ENCODE peak calls at places on chromosomes 11 and 22, in eight cellular contexts. N, H, Y, P, U, S, K and O are unnamed samples.

GRCh38 chr22:28246392-28246791 is 327.3 kb upstream of the PITPNB start:
- DNase-seq in U (no peak), H (no peak), P (no peak), Y (no peak), N (no peak), K (no peak), S (no peak), O (no peak)

GRCh38 chr22:44429941-44430587 is 68.0 kb downstream of the RTL6 start:
- DNase-seq in K (no peak), H (no peak), S (no peak), P (no peak), U (no peak), Y (no peak), N (no peak), O (no peak)

GRCh38 chr11:124784051-124784450 is 16.2 kb downstream of the MSANTD2 start:
- DNase-seq in U (no peak), K (no peak), S (no peak), H (no peak), Y (no peak), N (no peak), P (no peak), O (no peak)

GRCh38 chr11:69080361-69080973 is 31.7 kb downstream of the TPCN2 start:
- DNase-seq in H (peak; percentile 88), N (no peak), K (no peak), P (no peak), Y (no peak), S (peak; percentile 82), U (no peak), O (no peak)

GRCh38 chr11:10891321-10891720 is 33.5 kb upstream of the ZBED5 start:
- DNase-seq in K (no peak), Y (no peak), P (no peak), U (no peak), N (no peak), S (no peak), H (no peak), O (no peak)

GRCh38 chr11:133052537-133052936 is 479.8 kb downstream of the OPCML start:
- DNase-seq in H (no peak), K (no peak), N (no peak), U (no peak), Y (no peak), S (no peak), P (no peak), O (no peak)

GRCh38 chr11:4511846-4512245 is 29.4 kb downstream of the OR52K1 start:
- DNase-seq in S (no peak), Y (no peak), U (no peak), H (no peak), P (no peak), N (no peak), K (no peak), O (no peak)

GRCh38 chr22:27715078-27715477 is 86.5 kb downstream of the MN1 start:
- DNase-seq in K (no peak), P (peak; percentile 81), U (no peak), N (no peak), Y (peak; percentile 80), H (no peak), S (no peak), O (no peak)

GRCh38 chr11:88157401-88157800 is 17.8 kb downstream of the RAB38 start:
- DNase-seq in S (no peak), P (no peak), U (no peak), N (no peak), K (no peak), H (no peak), Y (no peak), O (no peak)

GRCh38 chr11:72573380-72573949 is 100.8 kb downstream of the PDE2A start:
- DNase-seq in U (peak; percentile 46), K (no peak), H (peak; percentile 36), N (no peak), P (no peak), S (peak; percentile 54), Y (peak; percentile 78), O (no peak)

GRCh38 chr11:74050465-74050864 is 41.6 kb upstream of the UCP3 start:
- DNase-seq in N (no peak), S (no peak), H (no peak), K (no peak), U (no peak), Y (no peak), P (no peak), O (no peak)

GRCh38 chr11:124611016-124611571 is at the start of gene PANX3:
- DNase-seq in K (no peak), U (no peak), P (no peak), N (no peak), Y (no peak), S (no peak), H (no peak), O (no peak)

GRCh38 chr11:17552041-17552355 is 4.9 kb downstream of the OTOG start:
- DNase-seq in Y (no peak), U (no peak), H (no peak), N (no peak), S (no peak), K (no peak), P (no peak), O (no peak)

DNA sequence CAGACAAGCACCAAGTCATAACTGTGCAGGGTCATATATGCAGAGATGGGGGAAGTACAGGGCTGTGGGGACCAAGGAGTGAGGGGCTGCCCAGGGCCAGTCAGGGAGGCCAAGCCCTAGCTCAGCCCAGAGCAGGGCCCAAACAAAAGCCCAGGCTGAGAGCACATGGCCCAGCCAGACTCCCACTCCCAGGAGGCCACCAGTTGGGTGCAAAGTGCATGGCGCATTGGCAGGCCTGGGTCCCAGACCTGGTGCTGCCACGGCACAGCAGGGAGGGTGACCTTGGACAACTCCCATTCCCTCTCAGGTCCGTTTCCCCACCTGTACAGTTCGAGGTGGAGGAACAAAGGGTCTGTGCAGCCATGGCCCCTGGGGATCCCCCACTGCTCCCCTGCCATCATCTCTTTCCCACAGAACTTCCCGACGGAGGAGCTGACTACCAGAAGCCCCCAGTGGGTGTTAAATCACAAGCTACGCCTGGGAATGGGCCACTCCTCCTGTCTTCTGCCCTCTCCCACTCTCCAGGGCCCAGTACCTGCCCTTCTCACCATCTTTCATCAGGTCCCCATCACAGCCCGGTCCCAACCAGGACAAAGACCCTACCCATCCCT is 608 bp downstream of the NIPSNAP1 start:
- DNase-seq in K (no peak), U (no peak), Y (peak; percentile 22), S (no peak), H (peak; percentile 4), N (no peak), P (no peak), O (no peak)
- H3K4me1 ChIP-seq in K (no peaks in the 10 kb centered on the region), U (peaks cover 5% of the 10 kb centered on the region), Y (peaks cover 15% of the 10 kb centered on the region), S (peaks cover 17% of the 10 kb centered on the region), H (peaks cover 8% of the 10 kb centered on the region), N (peaks cover 15% of the 10 kb centered on the region), P (no peaks in the 10 kb centered on the region), O (no peaks in the 10 kb centered on the region)

DNA sequence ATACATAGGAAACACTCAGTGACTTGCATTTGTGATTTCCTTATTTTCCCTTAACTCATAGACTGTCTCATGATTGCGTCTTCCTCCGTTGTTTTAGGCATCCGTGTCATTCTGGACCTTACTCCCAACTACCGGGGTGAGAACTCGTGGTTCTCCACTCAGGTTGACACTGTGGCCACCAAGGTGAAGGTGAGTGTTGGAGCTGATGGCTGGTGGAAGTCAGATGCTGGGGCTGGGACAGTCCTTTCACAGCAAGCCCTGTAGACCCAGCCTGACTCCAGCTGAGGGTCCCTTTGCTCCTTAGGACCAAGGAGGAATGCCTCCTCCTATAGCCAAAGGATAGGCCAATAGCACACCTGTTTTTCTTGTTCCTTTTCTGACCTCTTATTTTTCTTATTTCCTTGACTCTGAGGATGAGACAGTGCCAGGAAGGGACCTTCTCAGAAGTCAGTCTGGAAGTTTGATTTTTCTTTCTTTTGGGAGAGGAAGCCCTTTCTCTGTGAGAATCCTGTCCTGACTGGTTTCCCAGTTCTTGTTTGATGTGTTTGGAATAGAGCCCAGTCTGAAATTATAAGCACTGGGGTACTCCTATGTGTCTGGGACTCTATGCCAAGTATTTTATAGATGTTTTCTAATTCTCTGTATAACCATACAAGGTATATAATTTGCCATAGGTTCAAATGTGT is 2.3 kb downstream of the SLC3A2 start:
- DNase-seq in Y (no peak), U (peak; percentile 72), N (no peak), K (no peak), S (no peak), H (no peak), P (no peak), O (no peak)
- H3K4me3 ChIP-seq in Y (peak overlapping the region; percentile 63), U (peak overlapping the region; percentile 100), N (no peak overlapping the region), K (peak overlapping the region; percentile 87), S (peak overlapping the region; percentile 69), H (peak overlapping the region; percentile 96), P (peak overlapping the region; percentile 99), O (peak overlapping the region; percentile 99)

GRCh38 chr22:43008509-43008908 is 6.4 kb downstream of the PACSIN2 start:
- DNase-seq in U (no peak), P (no peak), K (no peak), N (no peak), H (no peak), S (no peak), Y (no peak), O (no peak)

GRCh38 chr22:43007519-43008102 is 7.3 kb downstream of the PACSIN2 start:
- DNase-seq in P (no peak), Y (no peak), S (no peak), N (no peak), K (peak; percentile 72), U (no peak), H (no peak), O (no peak)

GRCh38 chr22:43008921-43009320 is 6.0 kb downstream of the PACSIN2 start:
- DNase-seq in N (no peak), S (no peak), H (no peak), Y (no peak), U (no peak), P (no peak), K (no peak), O (no peak)

GRCh38 chr22:43011079-43011478 is 3.9 kb downstream of the PACSIN2 start:
- DNase-seq in U (no peak), S (peak; percentile 76), P (no peak), Y (no peak), H (no peak), K (peak; percentile 57), N (no peak), O (no peak)

GRCh38 chr22:43009444-43009843 is 5.5 kb downstream of the PACSIN2 start:
- DNase-seq in K (no peak), S (no peak), N (no peak), Y (no peak), U (no peak), H (no peak), P (no peak), O (peak; percentile 51)
- H3K4me1 ChIP-seq in K (peaks cover 40% of the 10 kb centered on the region), S (peaks cover 79% of the 10 kb centered on the region), N (peaks cover 9% of the 10 kb centered on the region), Y (peaks cover 17% of the 10 kb centered on the region), U (peaks cover 24% of the 10 kb centered on the region), H (peaks cover 23% of the 10 kb centered on the region), P (peaks cover 36% of the 10 kb centered on the region), O (peaks cover 3% of the 10 kb centered on the region)

DNA sequence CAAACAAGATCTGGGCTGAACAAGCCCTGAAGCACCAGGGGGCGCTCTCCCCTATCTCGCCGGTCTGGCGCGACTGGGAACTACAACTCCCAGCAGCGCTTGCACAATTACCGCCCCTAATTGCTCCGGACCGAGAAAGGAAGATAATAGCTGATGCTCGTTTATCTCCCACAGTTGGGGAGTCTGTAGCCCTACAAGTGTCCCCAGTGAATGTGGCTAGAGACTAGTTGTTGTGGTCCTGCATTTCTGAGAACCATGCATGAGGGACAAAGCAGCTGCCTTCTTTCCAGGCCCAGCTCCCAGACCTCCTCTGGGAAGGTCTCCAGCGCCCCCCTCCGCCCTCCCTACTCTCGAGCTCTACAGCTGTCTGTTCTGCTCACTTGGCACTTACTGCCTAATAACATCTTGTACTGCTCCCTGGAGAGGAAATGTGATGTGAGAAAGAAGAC is 34.4 kb downstream of the NRXN2 start:
- DNase-seq in S (peak; percentile 89), Y (peak; percentile 95), U (peak; percentile 92), N (peak; percentile 97), H (peak; percentile 91), K (peak; percentile 87), P (peak; percentile 95), O (peak; percentile 75)
- H3K4me3 ChIP-seq in S (peak overlapping the region; percentile 45), Y (peak overlapping the region; percentile 63), U (peak overlapping the region; percentile 29), N (peak overlapping the region; percentile 44), H (peak overlapping the region; percentile 63), K (peak overlapping the region; percentile 50), P (peak overlapping the region; percentile 63), O (no peak overlapping the region)